ENCODE peak calls at places on chromosomes 13 and 19, in six cellular contexts. One of them, this sample, is unnamed.

GRCh38 chr19:13850910-13851753 is 25.8 kb upstream of the NANOS3 start:
- DNase-seq in lung: peak; percentile 85
- DNase-seq in AG04450: peak; percentile 88
- DNase-seq in IMR-90: peak; percentile 94
- DNase-seq in heart left ventricle: peak; percentile 92
- DNase-seq in pancreas: peak; percentile 82
- DNase-seq in this sample: no peak

GRCh38 chr13:21511841-21512240 is 52.7 kb upstream of the ZDHHC20 start:
- DNase-seq in lung: no peak
- DNase-seq in AG04450: no peak
- DNase-seq in IMR-90: peak; percentile 31
- DNase-seq in heart left ventricle: no peak
- DNase-seq in pancreas: no peak
- DNase-seq in this sample: no peak

GRCh38 chr19:40274585-40275544 is 10.3 kb downstream of the AKT2 start:
- DNase-seq in lung: no peak
- DNase-seq in AG04450: no peak
- DNase-seq in IMR-90: no peak
- DNase-seq in heart left ventricle: no peak
- DNase-seq in pancreas: no peak
- DNase-seq in this sample: no peak

GRCh38 chr13:20945952-20946383 is 43.4 kb upstream of the XPO4 start:
- DNase-seq in lung: no peak
- DNase-seq in AG04450: no peak
- DNase-seq in IMR-90: no peak
- DNase-seq in heart left ventricle: no peak
- DNase-seq in pancreas: peak; percentile 57
- DNase-seq in this sample: no peak

GRCh38 chr13:21871302-21871862 is 200.5 kb downstream of the FGF9 start:
- DNase-seq in lung: peak; percentile 27
- DNase-seq in AG04450: no peak
- DNase-seq in IMR-90: no peak
- DNase-seq in heart left ventricle: no peak
- DNase-seq in pancreas: no peak
- DNase-seq in this sample: no peak

GRCh38 chr13:44117351-44117750 is 237.6 kb downstream of the LACC1 start:
- DNase-seq in lung: no peak
- DNase-seq in AG04450: no peak
- DNase-seq in IMR-90: peak; percentile 48
- DNase-seq in heart left ventricle: no peak
- DNase-seq in pancreas: no peak
- DNase-seq in this sample: peak; percentile 81

GRCh38 chr13:102847272-102848234 is 1.7 kb downstream of the ERCC5 start:
- DNase-seq in lung: no peak
- DNase-seq in AG04450: no peak
- DNase-seq in IMR-90: peak; percentile 54
- DNase-seq in heart left ventricle: no peak
- DNase-seq in pancreas: no peak
- DNase-seq in this sample: peak; percentile 37

GRCh38 chr13:112955271-112955937 is 13.6 kb upstream of the MCF2L start:
- DNase-seq in lung: no peak
- DNase-seq in AG04450: no peak
- DNase-seq in IMR-90: no peak
- DNase-seq in heart left ventricle: no peak
- DNase-seq in pancreas: no peak
- DNase-seq in this sample: no peak

GRCh38 chr13:32751340-32751739 is 165.1 kb downstream of the PDS5B start:
- DNase-seq in lung: no peak
- DNase-seq in AG04450: no peak
- DNase-seq in IMR-90: no peak
- DNase-seq in heart left ventricle: no peak
- DNase-seq in pancreas: no peak
- DNase-seq in this sample: no peak

GRCh38 chr19:51654783-51655182 is 8.2 kb upstream of the SIGLEC14 start:
- DNase-seq in lung: no peak
- DNase-seq in AG04450: no peak
- DNase-seq in IMR-90: no peak
- DNase-seq in heart left ventricle: no peak
- DNase-seq in pancreas: no peak
- DNase-seq in this sample: no peak

GRCh38 chr19:34475026-34475974 is 6.3 kb upstream of the WTIP start:
- DNase-seq in lung: no peak
- DNase-seq in AG04450: peak; percentile 61
- DNase-seq in IMR-90: peak; percentile 91
- DNase-seq in heart left ventricle: no peak
- DNase-seq in pancreas: no peak
- DNase-seq in this sample: no peak

GRCh38 chr19:46723023-46723461 is 6.1 kb upstream of the PRKD2 start:
- DNase-seq in lung: no peak
- DNase-seq in AG04450: no peak
- DNase-seq in IMR-90: no peak
- DNase-seq in heart left ventricle: no peak
- DNase-seq in pancreas: no peak
- DNase-seq in this sample: no peak

GRCh38 chr19:3494559-3494958 is 5.9 kb downstream of the DOHH start:
- DNase-seq in lung: no peak
- DNase-seq in AG04450: no peak
- DNase-seq in IMR-90: no peak
- DNase-seq in heart left ventricle: no peak
- DNase-seq in pancreas: no peak
- DNase-seq in this sample: no peak

GRCh38 chr19:6100284-6100915 is 9.9 kb downstream of the RFX2 start:
- DNase-seq in lung: no peak
- DNase-seq in AG04450: no peak
- DNase-seq in IMR-90: no peak
- DNase-seq in heart left ventricle: no peak
- DNase-seq in pancreas: no peak
- DNase-seq in this sample: no peak
- H3K27ac ChIP-seq in lung: no peak overlapping the region
- H3K27ac ChIP-seq in AG04450: no peak overlapping the region
- H3K27ac ChIP-seq in IMR-90: no peak overlapping the region
- H3K27ac ChIP-seq in heart left ventricle: peak overlapping the region; percentile 44
- H3K27ac ChIP-seq in pancreas: peak overlapping the region; percentile 24
- H3K27ac ChIP-seq in this sample: peak overlapping the region; percentile 96

GRCh38 chr19:18421371-18421959 is 2.3 kb downstream of the SSBP4 start:
- DNase-seq in lung: no peak
- DNase-seq in AG04450: no peak
- DNase-seq in IMR-90: no peak
- DNase-seq in heart left ventricle: no peak
- DNase-seq in pancreas: no peak
- DNase-seq in this sample: no peak
- H3K4me3 ChIP-seq in lung: no peak overlapping the region
- H3K4me3 ChIP-seq in AG04450: peak overlapping the region; percentile 71
- H3K4me3 ChIP-seq in IMR-90: no peak overlapping the region
- H3K4me3 ChIP-seq in heart left ventricle: peak overlapping the region; percentile 92
- H3K4me3 ChIP-seq in pancreas: no peak overlapping the region
- H3K4me3 ChIP-seq in this sample: peak overlapping the region; percentile 87

GRCh38 chr19:43474487-43474886 is 9.1 kb upstream of the LYPD3 start:
- DNase-seq in lung: no peak
- DNase-seq in AG04450: no peak
- DNase-seq in IMR-90: no peak
- DNase-seq in heart left ventricle: no peak
- DNase-seq in pancreas: no peak
- DNase-seq in this sample: no peak
- H3K27ac ChIP-seq in lung: no peak overlapping the region
- H3K27ac ChIP-seq in AG04450: no peak overlapping the region
- H3K27ac ChIP-seq in IMR-90: no peak overlapping the region
- H3K27ac ChIP-seq in heart left ventricle: peak overlapping the region; percentile 84
- H3K27ac ChIP-seq in pancreas: peak overlapping the region; percentile 42
- H3K27ac ChIP-seq in this sample: no peak overlapping the region

DNA sequence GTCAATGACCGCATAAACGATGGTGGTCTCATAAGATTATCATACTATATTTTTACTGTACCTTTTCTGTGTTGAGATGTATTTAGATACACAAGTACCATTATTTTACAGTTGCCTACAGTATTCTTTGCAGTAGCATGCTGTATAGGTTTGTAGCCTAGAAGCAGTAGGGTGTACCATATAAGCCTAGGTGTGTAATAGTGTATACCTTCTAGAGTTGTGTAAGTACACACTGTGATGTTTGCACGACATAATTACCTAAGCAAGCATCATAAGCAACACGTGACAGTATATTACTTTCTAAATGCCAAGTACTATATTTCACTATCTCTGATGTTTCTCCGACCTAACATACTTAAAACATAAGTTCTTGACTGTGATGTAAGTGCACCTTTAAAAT is 2.7 kb downstream of the LPAR6 start:
- DNase-seq in lung: no peak
- DNase-seq in AG04450: no peak
- DNase-seq in IMR-90: no peak
- DNase-seq in heart left ventricle: no peak
- DNase-seq in pancreas: no peak
- DNase-seq in this sample: no peak
- H3K4me3 ChIP-seq in lung: no peak overlapping the region
- H3K4me3 ChIP-seq in AG04450: peak overlapping the region; percentile 38
- H3K4me3 ChIP-seq in IMR-90: no peak overlapping the region
- H3K4me3 ChIP-seq in heart left ventricle: peak overlapping the region; percentile 69
- H3K4me3 ChIP-seq in pancreas: peak overlapping the region; percentile 36
- H3K4me3 ChIP-seq in this sample: no peak overlapping the region

DNA sequence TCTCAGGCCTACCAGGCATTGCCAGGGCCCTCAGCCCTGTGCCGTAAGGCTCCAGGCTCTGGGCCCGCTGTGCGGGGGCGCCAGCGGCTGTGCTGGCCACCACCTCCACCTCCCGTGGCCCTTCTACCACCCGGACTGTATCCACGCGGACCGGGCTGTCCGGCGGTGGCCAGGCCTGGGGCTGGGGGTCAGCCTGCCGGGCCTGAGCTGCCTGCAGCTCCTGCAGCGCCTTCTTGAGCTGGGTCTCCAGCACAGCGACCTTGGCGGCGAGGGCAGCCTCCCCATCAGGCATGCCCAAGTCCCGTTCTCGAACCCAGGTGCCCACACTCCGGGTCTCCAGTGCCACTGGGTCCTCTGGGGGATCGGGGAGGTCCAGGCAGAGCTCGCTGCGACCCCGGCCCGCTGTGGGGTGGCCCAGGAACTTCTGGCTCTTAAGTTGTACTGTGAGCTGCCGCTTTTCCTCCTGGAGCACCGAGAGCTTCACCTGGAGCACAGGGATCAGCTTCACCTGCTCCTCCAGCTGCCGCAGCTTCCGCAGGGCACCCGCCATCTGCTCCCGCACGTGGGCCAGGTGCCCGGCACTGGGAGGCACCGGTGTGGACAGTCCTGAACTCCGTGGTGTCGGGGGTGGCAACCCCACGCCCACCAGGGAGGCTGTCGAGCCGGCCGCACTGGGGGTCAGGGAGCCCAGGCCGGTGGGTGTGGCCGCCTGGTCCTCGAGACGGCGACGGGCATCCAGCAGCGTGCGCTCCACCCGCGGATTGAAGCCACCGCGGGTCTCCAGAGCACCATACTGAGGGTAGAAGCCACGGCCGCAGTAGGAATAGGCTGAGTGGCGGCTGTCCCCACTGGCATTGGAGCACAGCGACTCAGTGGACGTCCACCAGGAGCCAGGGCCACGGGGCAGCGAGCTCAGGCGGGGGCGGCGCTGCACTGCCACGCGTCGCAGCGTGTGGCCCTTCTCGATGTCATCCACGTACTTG is 4.1 kb downstream of the KANK2 start:
- DNase-seq in lung: no peak
- DNase-seq in AG04450: no peak
- DNase-seq in IMR-90: no peak
- DNase-seq in heart left ventricle: no peak
- DNase-seq in pancreas: no peak
- DNase-seq in this sample: no peak
- H3K27ac ChIP-seq in lung: no peak overlapping the region
- H3K27ac ChIP-seq in AG04450: no peak overlapping the region
- H3K27ac ChIP-seq in IMR-90: no peak overlapping the region
- H3K27ac ChIP-seq in heart left ventricle: peak overlapping the region; percentile 85
- H3K27ac ChIP-seq in pancreas: no peak overlapping the region
- H3K27ac ChIP-seq in this sample: no peak overlapping the region

DNA sequence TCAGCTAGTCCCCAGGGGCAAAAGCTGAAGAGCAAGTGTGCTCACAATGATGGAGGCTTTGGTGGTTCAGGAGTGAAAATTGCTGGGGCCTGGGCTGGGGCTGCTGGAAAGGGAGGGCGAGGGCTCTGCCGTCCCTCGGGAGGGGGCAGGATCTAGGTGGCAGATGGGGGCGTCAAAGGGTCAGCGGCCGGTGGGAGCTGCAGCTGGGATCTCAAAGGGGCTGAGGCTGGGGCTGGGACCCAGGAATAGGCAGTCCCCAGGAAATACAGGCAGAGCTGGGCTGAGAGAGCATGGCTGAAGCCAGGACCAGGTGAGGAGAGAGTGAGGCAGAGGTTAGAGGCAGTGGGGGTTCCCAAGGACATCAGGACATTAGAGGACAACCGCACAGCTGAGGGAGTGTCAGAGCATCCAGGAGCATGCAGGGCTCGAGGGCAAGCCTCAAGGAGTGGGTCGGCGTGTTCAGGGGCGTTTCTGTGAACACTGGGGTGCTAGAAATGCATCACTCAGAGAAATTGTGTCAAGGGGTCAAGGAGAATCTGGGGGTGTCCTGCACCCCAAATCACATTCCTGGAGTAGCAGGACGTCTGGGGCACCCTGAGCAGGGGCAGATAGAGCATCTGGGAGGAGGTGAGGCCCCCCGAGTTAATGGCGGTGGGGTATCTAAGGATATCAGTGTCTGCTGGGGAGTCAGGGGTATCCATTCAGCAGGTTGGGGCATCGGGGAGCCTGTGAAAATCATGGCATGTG is 1.2 kb upstream of the SYNE4 start:
- DNase-seq in lung: no peak
- DNase-seq in AG04450: no peak
- DNase-seq in IMR-90: no peak
- DNase-seq in heart left ventricle: no peak
- DNase-seq in pancreas: no peak
- DNase-seq in this sample: no peak
- H3K4me3 ChIP-seq in lung: no peak overlapping the region
- H3K4me3 ChIP-seq in AG04450: peak overlapping the region; percentile 50
- H3K4me3 ChIP-seq in IMR-90: peak overlapping the region; percentile 24
- H3K4me3 ChIP-seq in heart left ventricle: peak overlapping the region; percentile 54
- H3K4me3 ChIP-seq in pancreas: peak overlapping the region; percentile 45
- H3K4me3 ChIP-seq in this sample: peak overlapping the region; percentile 76